ENCODE peak calls at places on chromosomes 2 and 18, in six cellular contexts. W is AG04450, J is NAMALWA, D is GM19239, B is mucosa of descending colon, R is EH. Z is an unnamed sample.

GRCh38 chr18:42053188-42053781 is 98.3 kb downstream of the PIK3C3 start:
- DNase-seq in W (no peak), J (peak; percentile 75), D (no peak), B (no peak), R (peak; percentile 65), Z (peak; percentile 39)

GRCh38 chr2:239569401-239570090 is 168.7 kb upstream of the HDAC4 start:
- DNase-seq in W (no peak), J (no peak), D (no peak), B (no peak), R (no peak), Z (no peak)

GRCh38 chr2:20050712-20051517 is 513 bp downstream of the LAPTM4A start:
- DNase-seq in W (no peak), J (peak; percentile 76), D (peak; percentile 15), B (no peak), R (peak; percentile 80), Z (peak; percentile 42)

GRCh38 chr2:205748660-205749059 is 66.4 kb downstream of the NRP2 start:
- DNase-seq in W (no peak), J (no peak), D (no peak), B (no peak), R (no peak), Z (no peak)

GRCh38 chr18:77557030-77557429 is 307.4 kb downstream of the GALR1 start:
- DNase-seq in W (no peak), J (no peak), D (no peak), B (no peak), R (no peak), Z (no peak)

GRCh38 chr2:45981388-45981930 is 315.7 kb upstream of the EPAS1 start:
- DNase-seq in W (no peak), J (no peak), D (no peak), B (no peak), R (no peak), Z (no peak)

GRCh38 chr2:121382744-121383143 is 97.7 kb upstream of the TFCP2L1 start:
- DNase-seq in W (no peak), J (no peak), D (no peak), B (no peak), R (peak; percentile 23), Z (no peak)

GRCh38 chr2:10303634-10304378 is 1.1 kb downstream of the HPCAL1 start:
- DNase-seq in W (no peak), J (peak; percentile 68), D (peak; percentile 58), B (peak; percentile 75), R (peak; percentile 63), Z (no peak)

GRCh38 chr2:151857650-151858049 is 29.4 kb upstream of the ARL5A start:
- DNase-seq in W (no peak), J (no peak), D (no peak), B (no peak), R (no peak), Z (no peak)

GRCh38 chr18:23918395-23919032 is 96.0 kb upstream of the TTC39C start:
- DNase-seq in W (peak; percentile 15), J (peak; percentile 83), D (peak; percentile 36), B (peak; percentile 64), R (peak; percentile 72), Z (peak; percentile 66)

GRCh38 chr18:58754544-58755068 is 83.3 kb downstream of the MALT1 start:
- DNase-seq in W (no peak), J (no peak), D (no peak), B (no peak), R (no peak), Z (no peak)

GRCh38 chr2:231488331-231488730 is 24.0 kb upstream of the NCL start:
- DNase-seq in W (no peak), J (no peak), D (no peak), B (no peak), R (no peak), Z (no peak)

GRCh38 chr2:31523871-31524492 is 56.8 kb downstream of the SRD5A2 start:
- DNase-seq in W (peak; percentile 13), J (peak; percentile 79), D (peak; percentile 7), B (no peak), R (peak; percentile 62), Z (peak; percentile 28)

GRCh38 chr2:216006164-216006663 is 7.1 kb downstream of the MREG start:
- DNase-seq in W (no peak), J (no peak), D (no peak), B (no peak), R (peak; percentile 32), Z (peak; percentile 29)

GRCh38 chr2:53567073-53567472 is 200.5 kb upstream of the CHAC2 start:
- DNase-seq in W (no peak), J (no peak), D (no peak), B (no peak), R (no peak), Z (no peak)

GRCh38 chr2:88739985-88740600 is 48.6 kb downstream of the RPIA start:
- DNase-seq in W (peak; percentile 51), J (peak; percentile 90), D (peak; percentile 54), B (no peak), R (peak; percentile 70), Z (peak; percentile 75)

GRCh38 chr2:232365621-232366321 is 12.8 kb upstream of the ALPP start:
- DNase-seq in W (peak; percentile 8), J (peak; percentile 49), D (peak; percentile 80), B (no peak), R (peak; percentile 77), Z (no peak)

GRCh38 chr2:210169871-210170441 is 1.3 kb downstream of the KANSL1L start:
- DNase-seq in W (no peak), J (peak; percentile 60), D (no peak), B (no peak), R (peak; percentile 72), Z (no peak)

GRCh38 chr18:56696966-56697365 is 45.8 kb downstream of the WDR7 start:
- DNase-seq in W (no peak), J (no peak), D (no peak), B (no peak), R (peak; percentile 7), Z (no peak)

GRCh38 chr2:197606180-197606579 is 69.2 kb downstream of the RFTN2 start:
- DNase-seq in W (no peak), J (no peak), D (no peak), B (no peak), R (no peak), Z (no peak)

GRCh38 chr2:11344342-11344955 is at the start of gene ROCK2:
- DNase-seq in W (peak; percentile 62), J (peak; percentile 65), D (peak; percentile 82), B (peak; percentile 91), R (peak; percentile 88), Z (peak; percentile 81)

GRCh38 chr2:64135421-64135820 is 8.8 kb downstream of the PELI1 start:
- DNase-seq in W (no peak), J (no peak), D (no peak), B (no peak), R (no peak), Z (no peak)

GRCh38 chr2:228819701-228820100 is 451.4 kb downstream of the PID1 start:
- DNase-seq in W (no peak), J (no peak), D (no peak), B (no peak), R (peak; percentile 68), Z (no peak)